ENCODE peak calls at places on chromosomes 1 and 21, in four cellular contexts. One of them, this sample, is unnamed.

GRCh38 chr1:221780175-221780574 is 38.3 kb upstream of the DUSP10 start:
- DNase-seq in HCT116: no peak
- DNase-seq in SK-N-SH: no peak
- DNase-seq in endothelial cell of umbilical vein: no peak
- DNase-seq in this sample: no peak

GRCh38 chr1:42971848-42972291 is 13.2 kb upstream of the SLC2A1 start:
- DNase-seq in endothelial cell of umbilical vein: peak
- DNase-seq in SK-N-SH: no peak
- DNase-seq in HCT116: no peak
- DNase-seq in this sample: no peak

GRCh38 chr1:26787381-26787705 is 407 bp upstream of the PIGV start:
- DNase-seq in SK-N-SH: no peak
- DNase-seq in endothelial cell of umbilical vein: no peak
- DNase-seq in HCT116: no peak
- DNase-seq in this sample: no peak

GRCh38 chr1:153763365-153764225 is 11.6 kb upstream of the SLC27A3 start:
- DNase-seq in endothelial cell of umbilical vein: peak
- DNase-seq in HCT116: no peak
- DNase-seq in SK-N-SH: no peak
- DNase-seq in this sample: no peak

GRCh38 chr1:86155061-86155806 is 1.3 kb downstream of the COL24A1 start:
- DNase-seq in SK-N-SH: peak
- DNase-seq in HCT116: no peak
- DNase-seq in endothelial cell of umbilical vein: no peak
- DNase-seq in this sample: no peak

GRCh38 chr1:214289574-214290272 is 8.8 kb downstream of the SMYD2 start:
- DNase-seq in endothelial cell of umbilical vein: peak
- DNase-seq in SK-N-SH: no peak
- DNase-seq in HCT116: no peak
- DNase-seq in this sample: no peak

GRCh38 chr1:36161656-36162531 is 5.9 kb downstream of the MAP7D1 start:
- DNase-seq in SK-N-SH: no peak
- DNase-seq in endothelial cell of umbilical vein: peak
- DNase-seq in HCT116: no peak
- DNase-seq in this sample: no peak

GRCh38 chr1:214327519-214327918 is 46.6 kb downstream of the SMYD2 start:
- DNase-seq in SK-N-SH: peak
- DNase-seq in endothelial cell of umbilical vein: peak
- DNase-seq in HCT116: no peak
- DNase-seq in this sample: no peak

GRCh38 chr1:31335007-31335406 is 37.9 kb downstream of the FABP3 start:
- DNase-seq in endothelial cell of umbilical vein: peak
- DNase-seq in SK-N-SH: peak
- DNase-seq in HCT116: peak
- DNase-seq in this sample: peak

GRCh38 chr1:15070145-15070748 is 83.3 kb upstream of the TMEM51 start:
- DNase-seq in endothelial cell of umbilical vein: no peak
- DNase-seq in HCT116: no peak
- DNase-seq in SK-N-SH: no peak
- DNase-seq in this sample: no peak

GRCh38 chr1:207876129-207876528 is 34.8 kb downstream of the CD34 start:
- DNase-seq in HCT116: no peak
- DNase-seq in endothelial cell of umbilical vein: no peak
- DNase-seq in SK-N-SH: peak
- DNase-seq in this sample: no peak

GRCh38 chr1:51541313-51542050 is 22.4 kb upstream of the EPS15 start:
- DNase-seq in HCT116: peak
- DNase-seq in endothelial cell of umbilical vein: peak
- DNase-seq in SK-N-SH: no peak
- DNase-seq in this sample: no peak

GRCh38 chr21:42234464-42235241 is 15.7 kb downstream of the ABCG1 start:
- DNase-seq in SK-N-SH: peak
- DNase-seq in HCT116: no peak
- DNase-seq in endothelial cell of umbilical vein: peak
- DNase-seq in this sample: no peak

GRCh38 chr1:21451212-21451611 is 11.3 kb downstream of the NBPF3 start:
- DNase-seq in HCT116: no peak
- DNase-seq in SK-N-SH: no peak
- DNase-seq in endothelial cell of umbilical vein: no peak
- DNase-seq in this sample: no peak

GRCh38 chr21:35179990-35180557 is 131.0 kb upstream of the RUNX1 start:
- DNase-seq in HCT116: no peak
- DNase-seq in SK-N-SH: no peak
- DNase-seq in endothelial cell of umbilical vein: no peak
- DNase-seq in this sample: no peak

GRCh38 chr1:157646144-157646543 is 48.3 kb upstream of the FCRL4 start:
- DNase-seq in endothelial cell of umbilical vein: no peak
- DNase-seq in SK-N-SH: no peak
- DNase-seq in HCT116: no peak
- DNase-seq in this sample: no peak

GRCh38 chr1:11701551-11701961 is 10.0 kb downstream of the DRAXIN start:
- DNase-seq in endothelial cell of umbilical vein: no peak
- DNase-seq in HCT116: no peak
- DNase-seq in SK-N-SH: peak
- DNase-seq in this sample: no peak

GRCh38 chr21:26977741-26978140 is 10.9 kb upstream of the ADAMTS5 start:
- DNase-seq in endothelial cell of umbilical vein: no peak
- DNase-seq in SK-N-SH: no peak
- DNase-seq in HCT116: no peak
- DNase-seq in this sample: no peak

GRCh38 chr1:65483993-65484754 is 63.7 kb downstream of the LEPR start:
- DNase-seq in endothelial cell of umbilical vein: no peak
- DNase-seq in SK-N-SH: no peak
- DNase-seq in HCT116: no peak
- DNase-seq in this sample: no peak

GRCh38 chr1:205666372-205667166 is 13.7 kb downstream of the SLC45A3 start:
- DNase-seq in HCT116: no peak
- DNase-seq in SK-N-SH: peak
- DNase-seq in endothelial cell of umbilical vein: no peak
- DNase-seq in this sample: no peak

GRCh38 chr1:204506969-204507316 is 9.3 kb upstream of the MDM4 start:
- DNase-seq in HCT116: peak
- DNase-seq in endothelial cell of umbilical vein: peak
- DNase-seq in SK-N-SH: peak
- DNase-seq in this sample: peak

GRCh38 chr1:81506691-81507090 is 294.0 kb upstream of the ADGRL2 start:
- DNase-seq in HCT116: no peak
- DNase-seq in endothelial cell of umbilical vein: no peak
- DNase-seq in SK-N-SH: no peak
- DNase-seq in this sample: no peak

GRCh38 chr1:115474166-115474565 is 136.1 kb upstream of the NGF start:
- DNase-seq in HCT116: no peak
- DNase-seq in endothelial cell of umbilical vein: no peak
- DNase-seq in SK-N-SH: no peak
- DNase-seq in this sample: no peak

DNA sequence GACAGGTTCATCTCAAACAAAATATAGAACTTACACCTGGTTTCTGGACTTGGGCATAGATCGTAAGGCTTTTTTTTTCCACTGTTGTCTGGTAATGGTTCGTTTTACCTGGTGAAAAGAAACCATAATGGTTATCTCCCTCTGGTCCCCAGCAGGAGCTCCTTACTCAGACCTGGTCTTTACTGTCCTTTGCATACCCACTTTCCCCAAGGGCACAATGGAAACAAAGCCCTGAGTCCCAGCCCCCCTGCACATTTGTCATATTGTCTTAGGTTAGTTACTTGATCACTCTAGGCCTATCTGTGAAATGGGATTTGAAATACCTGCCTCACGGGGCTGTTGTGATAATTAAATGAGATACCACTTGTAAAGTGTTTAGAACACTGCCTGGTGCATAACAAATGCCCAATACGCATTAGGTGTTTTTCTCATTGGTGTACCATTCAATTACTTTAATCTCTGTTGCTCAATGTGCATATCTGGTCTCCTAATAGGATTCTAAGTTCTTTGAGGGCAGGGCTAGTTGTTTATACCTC is 27.0 kb downstream of the SLAMF1 start:
- DNase-seq in HCT116: no peak
- DNase-seq in endothelial cell of umbilical vein: no peak
- DNase-seq in SK-N-SH: no peak
- DNase-seq in this sample: no peak
- TF ChIP-seq POLR2AphosphoS5 in HCT116: no peak
- TF ChIP-seq POLR2AphosphoS5 in endothelial cell of umbilical vein: no peak
- TF ChIP-seq POLR2AphosphoS5 in SK-N-SH: no peak
- TF ChIP-seq POLR2AphosphoS5 in this sample: no peak

GRCh38 chr21:36966846-36967657 is 583 bp upstream of the HLCS start:
- DNase-seq in SK-N-SH: no peak
- DNase-seq in HCT116: no peak
- DNase-seq in endothelial cell of umbilical vein: peak
- DNase-seq in this sample: peak

GRCh38 chr21:36965720-36966065 is 776 bp downstream of the HLCS start:
- DNase-seq in HCT116: no peak
- DNase-seq in SK-N-SH: no peak
- DNase-seq in endothelial cell of umbilical vein: no peak
- DNase-seq in this sample: no peak

GRCh38 chr21:36964832-36965719 is 1.4 kb downstream of the HLCS start:
- DNase-seq in SK-N-SH: no peak
- DNase-seq in endothelial cell of umbilical vein: no peak
- DNase-seq in HCT116: no peak
- DNase-seq in this sample: no peak

GRCh38 chr21:36964398-36964797 is 2.1 kb downstream of the HLCS start:
- DNase-seq in endothelial cell of umbilical vein: no peak
- DNase-seq in HCT116: no peak
- DNase-seq in SK-N-SH: no peak
- DNase-seq in this sample: no peak

DNA sequence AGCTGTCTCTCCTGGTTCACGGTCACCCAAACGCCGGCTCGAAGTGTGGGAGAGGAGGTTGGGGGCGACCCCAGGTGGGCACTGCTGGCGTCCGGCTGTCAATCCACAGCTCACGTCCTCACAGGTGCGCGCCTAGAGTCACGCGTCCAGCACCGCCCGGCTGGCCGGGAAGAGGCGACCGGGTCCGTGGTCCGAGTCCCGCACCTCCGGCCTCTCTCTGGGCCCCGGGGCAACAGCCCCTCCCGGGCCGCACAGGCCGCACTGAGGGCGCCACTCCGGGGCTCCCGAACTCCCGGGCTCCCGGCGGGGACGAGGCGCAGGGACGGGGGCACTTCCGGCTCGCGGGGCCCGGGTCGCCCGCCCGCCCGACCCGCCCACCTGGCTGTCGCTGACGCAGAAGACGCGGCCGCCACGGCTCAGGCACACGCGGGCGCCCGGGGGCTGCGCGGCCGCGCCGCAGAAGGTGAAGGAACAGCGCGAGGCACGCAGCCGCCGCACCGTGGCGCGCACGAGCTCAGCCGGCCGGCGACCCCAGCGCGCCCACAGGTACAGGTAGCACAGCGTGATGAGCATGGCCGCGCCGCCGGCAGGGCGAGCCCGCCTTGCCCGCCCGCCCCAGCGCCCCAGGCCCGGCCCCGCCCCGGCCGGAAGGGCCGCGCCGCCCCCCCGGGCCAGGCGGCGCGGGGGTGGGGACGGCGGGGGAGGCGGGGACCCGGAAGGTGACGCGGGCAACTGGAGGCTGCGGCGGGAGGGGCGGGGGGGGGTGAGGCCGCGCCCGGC is at the start of gene HLCS:
- DNase-seq in SK-N-SH: peak
- DNase-seq in endothelial cell of umbilical vein: peak
- DNase-seq in HCT116: no peak
- DNase-seq in this sample: no peak
- H3K9ac ChIP-seq in SK-N-SH: peak
- H3K9ac ChIP-seq in endothelial cell of umbilical vein: peak
- H3K9ac ChIP-seq in HCT116: peak
- H3K9ac ChIP-seq in this sample: peak

GRCh38 chr1:39212499-39212898 is 8.0 kb downstream of the MACF1 start:
- DNase-seq in SK-N-SH: no peak
- DNase-seq in endothelial cell of umbilical vein: no peak
- DNase-seq in HCT116: no peak
- DNase-seq in this sample: no peak
- H3K27ac ChIP-seq in SK-N-SH: peak
- H3K27ac ChIP-seq in endothelial cell of umbilical vein: no peak
- H3K27ac ChIP-seq in HCT116: no peak
- H3K27ac ChIP-seq in this sample: no peak

GRCh38 chr1:224739997-224740687 is 124.0 kb downstream of the CNIH3 start:
- DNase-seq in endothelial cell of umbilical vein: no peak
- DNase-seq in SK-N-SH: no peak
- DNase-seq in HCT116: no peak
- DNase-seq in this sample: no peak

GRCh38 chr1:224747578-224747977 is 131.5 kb downstream of the CNIH3 start:
- DNase-seq in endothelial cell of umbilical vein: no peak
- DNase-seq in HCT116: no peak
- DNase-seq in SK-N-SH: no peak
- DNase-seq in this sample: no peak

GRCh38 chr1:224745924-224746323 is 129.8 kb downstream of the CNIH3 start:
- DNase-seq in SK-N-SH: no peak
- DNase-seq in endothelial cell of umbilical vein: no peak
- DNase-seq in HCT116: no peak
- DNase-seq in this sample: no peak

GRCh38 chr1:224745388-224745787 is 129.3 kb downstream of the CNIH3 start:
- DNase-seq in HCT116: no peak
- DNase-seq in SK-N-SH: no peak
- DNase-seq in endothelial cell of umbilical vein: no peak
- DNase-seq in this sample: no peak

GRCh38 chr1:224744521-224744920 is 128.4 kb downstream of the CNIH3 start:
- DNase-seq in endothelial cell of umbilical vein: no peak
- DNase-seq in HCT116: no peak
- DNase-seq in SK-N-SH: no peak
- DNase-seq in this sample: no peak
- TF ChIP-seq POLR2AphosphoS5 in endothelial cell of umbilical vein: no peak
- TF ChIP-seq POLR2AphosphoS5 in HCT116: no peak
- TF ChIP-seq POLR2AphosphoS5 in SK-N-SH: no peak
- TF ChIP-seq POLR2AphosphoS5 in this sample: no peak

DNA sequence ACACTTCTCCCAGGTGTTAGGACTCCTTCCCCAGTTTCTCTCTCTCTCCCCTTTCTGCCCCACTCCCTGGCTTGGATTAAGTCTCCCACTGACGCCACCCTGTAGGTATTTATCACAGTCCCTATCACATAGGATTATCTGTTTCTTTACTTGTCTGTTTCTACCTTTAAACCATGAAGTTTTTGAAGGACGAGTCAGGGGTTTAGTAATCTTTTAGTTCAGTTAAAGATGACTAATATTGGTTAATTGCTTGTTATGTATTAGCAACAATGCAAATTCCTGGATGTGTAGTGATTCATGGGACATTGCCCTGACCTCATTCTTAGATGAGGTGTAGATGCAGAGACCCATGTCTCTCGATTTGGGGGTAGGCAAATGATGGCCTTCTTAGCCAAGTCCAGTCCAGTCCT is 6.4 kb downstream of the LAMC1 start:
- DNase-seq in HCT116: no peak
- DNase-seq in endothelial cell of umbilical vein: no peak
- DNase-seq in SK-N-SH: no peak
- DNase-seq in this sample: no peak
- H3K9ac ChIP-seq in HCT116: peak
- H3K9ac ChIP-seq in endothelial cell of umbilical vein: no peak
- H3K9ac ChIP-seq in SK-N-SH: peak
- H3K9ac ChIP-seq in this sample: no peak

DNA sequence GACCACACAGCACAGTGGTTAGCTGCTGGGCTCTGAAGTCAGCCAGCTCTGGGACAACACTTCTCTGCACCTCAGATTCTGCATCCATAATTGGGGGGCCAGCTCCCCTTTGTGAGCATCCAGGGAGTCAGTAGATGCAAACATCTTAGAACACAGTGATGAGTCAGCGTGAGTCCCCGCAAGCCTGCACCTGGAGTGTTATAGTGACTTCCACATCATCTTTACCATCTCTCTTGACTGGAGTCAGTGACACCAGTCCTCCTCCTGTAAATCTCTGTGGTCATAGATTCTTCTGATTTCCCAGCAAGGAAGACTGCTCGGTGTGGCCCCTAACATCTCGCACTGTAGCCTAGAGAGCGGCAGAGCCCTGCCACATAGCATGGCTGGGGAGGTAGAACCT is 13.9 kb upstream of the EDN2 start:
- DNase-seq in SK-N-SH: no peak
- DNase-seq in endothelial cell of umbilical vein: no peak
- DNase-seq in HCT116: no peak
- DNase-seq in this sample: no peak
- H3K27ac ChIP-seq in SK-N-SH: no peak
- H3K27ac ChIP-seq in endothelial cell of umbilical vein: no peak
- H3K27ac ChIP-seq in HCT116: peak
- H3K27ac ChIP-seq in this sample: no peak

This sample was measured in SK-N-MC.